ENCODE peak calls at places on chromosomes 3 and 15, in nine cellular contexts. K, G, S, P, L, N, A, M and I are unnamed samples.

GRCh38 chr3:104982130-104982529 is 384.6 kb upstream of the ALCAM start:
- DNase-seq in S (no peak), G (no peak), L (no peak), A (no peak), K (no peak), P (no peak), M (no peak), N (no peak), I (no peak)

GRCh38 chr3:163384383-163384782 is 1693.9 kb downstream of the SI start:
- DNase-seq in S (no peak), K (no peak), N (no peak), L (no peak), M (no peak), P (no peak), A (no peak), G (no peak), I (no peak)

GRCh38 chr3:78041486-78041885 is 1001.6 kb downstream of the ROBO2 start:
- DNase-seq in L (no peak), P (no peak), A (peak; percentile 40), N (peak; percentile 46), M (no peak), S (no peak), K (no peak), G (peak; percentile 3), I (no peak)

GRCh38 chr15:35014265-35014664 is 26.2 kb upstream of the ZNF770 start:
- DNase-seq in G (no peak), N (no peak), A (no peak), L (no peak), M (no peak), K (no peak), P (no peak), S (no peak), I (no peak)

GRCh38 chr3:126100688-126101301 is 16.9 kb upstream of the SLC41A3 start:
- DNase-seq in A (no peak), L (no peak), G (peak; percentile 49), M (no peak), S (peak; percentile 62), N (peak; percentile 99), K (peak; percentile 21), P (no peak), I (no peak)

GRCh38 chr3:90015688-90016356 is 908.4 kb downstream of the EPHA3 start:
- DNase-seq in L (no peak), P (no peak), M (no peak), G (peak; percentile 14), S (no peak), A (peak; percentile 84), K (no peak), N (no peak), I (no peak)

GRCh38 chr3:183275418-183275817 is 22.4 kb downstream of the B3GNT5 start:
- DNase-seq in P (no peak), K (no peak), S (no peak), G (no peak), N (peak; percentile 42), L (no peak), M (no peak), A (peak; percentile 77), I (peak; percentile 28)

GRCh38 chr3:8490079-8490552 is 11.5 kb upstream of the LMCD1 start:
- DNase-seq in G (peak; percentile 86), A (peak; percentile 61), P (no peak), S (no peak), L (no peak), N (peak; percentile 88), K (peak; percentile 37), M (no peak), I (no peak)

GRCh38 chr15:34855397-34855796 is 60.0 kb upstream of the ACTC1 start:
- DNase-seq in L (no peak), M (no peak), A (peak; percentile 62), K (no peak), G (peak; percentile 18), S (no peak), P (no peak), N (peak; percentile 88), I (no peak)

GRCh38 chr3:195261925-195262324 is 9.0 kb downstream of the XXYLT1 start:
- DNase-seq in M (no peak), K (no peak), P (no peak), L (no peak), S (no peak), N (no peak), G (no peak), A (no peak), I (no peak)

GRCh38 chr3:155525324-155525833 is 219.5 kb downstream of the PLCH1 start:
- DNase-seq in P (no peak), N (no peak), A (no peak), S (no peak), K (no peak), L (no peak), M (no peak), G (no peak), I (no peak)

GRCh38 chr3:88528494-88528893 is 378.7 kb downstream of the C3orf38 start:
- DNase-seq in K (no peak), G (no peak), N (no peak), L (no peak), M (no peak), A (no peak), P (no peak), S (no peak), I (no peak)

GRCh38 chr3:106963446-106963845 is 413.8 kb upstream of the CCDC54 start:
- DNase-seq in K (no peak), P (no peak), M (no peak), L (no peak), N (peak; percentile 76), A (peak; percentile 2), G (peak; percentile 54), S (no peak), I (no peak)

GRCh38 chr15:33098082-33099058 is 96.1 kb downstream of the FMN1 start:
- DNase-seq in M (no peak), S (no peak), L (no peak), G (no peak), P (no peak), A (peak; percentile 3), K (no peak), N (peak; percentile 91), I (no peak)

GRCh38 chr3:122679467-122680291 is 960 bp upstream of the PARP14 start:
- DNase-seq in A (peak; percentile 55), K (no peak), G (no peak), M (no peak), S (no peak), P (peak; percentile 13), N (peak; percentile 82), L (no peak), I (peak; percentile 21)

GRCh38 chr15:64938192-64938591 is 26.5 kb downstream of the ANKDD1A start:
- DNase-seq in M (no peak), N (peak; percentile 14), L (no peak), A (peak; percentile 66), S (no peak), P (no peak), K (no peak), G (no peak), I (peak; percentile 22)

GRCh38 chr3:139353920-139354556 is 10.2 kb downstream of the MRPS22 start:
- DNase-seq in N (peak; percentile 79), A (peak; percentile 64), L (no peak), P (no peak), M (no peak), S (no peak), G (no peak), K (peak; percentile 56), I (peak; percentile 40)

GRCh38 chr15:82850242-82850591 is 40.8 kb downstream of the WHAMM start:
- DNase-seq in K (peak; percentile 40), P (no peak), N (peak; percentile 63), S (peak; percentile 78), G (no peak), A (no peak), L (no peak), M (no peak), I (no peak)

GRCh38 chr3:193829781-193830180 is 236.8 kb downstream of the OPA1 start:
- DNase-seq in P (no peak), S (no peak), L (no peak), G (no peak), M (no peak), A (peak; percentile 83), N (peak; percentile 96), K (no peak), I (no peak)

GRCh38 chr3:136838641-136839555 is 20.0 kb downstream of the SLC35G2 start:
- DNase-seq in K (no peak), N (peak; percentile 82), M (no peak), G (no peak), L (no peak), A (peak; percentile 50), S (no peak), P (no peak), I (no peak)

GRCh38 chr3:111853071-111853470 is 6.0 kb upstream of the PHLDB2 start:
- DNase-seq in M (no peak), A (no peak), P (no peak), G (no peak), N (peak; percentile 55), S (no peak), K (no peak), L (no peak), I (no peak)

GRCh38 chr3:180855364-180855763 is 57.1 kb upstream of the FXR1 start:
- DNase-seq in S (no peak), A (peak; percentile 32), N (peak; percentile 12), L (no peak), M (no peak), P (no peak), G (no peak), K (no peak), I (peak; percentile 20)

GRCh38 chr3:140152851-140153640 is 218.1 kb downstream of the CLSTN2 start:
- DNase-seq in S (no peak), P (no peak), M (no peak), A (no peak), L (no peak), K (no peak), N (peak; percentile 60), G (no peak), I (no peak)

GRCh38 chr3:9930804-9931418 is 2.7 kb upstream of the CRELD1 start:
- DNase-seq in L (peak; percentile 64), P (no peak), N (no peak), M (no peak), S (no peak), G (no peak), A (no peak), K (no peak), I (peak; percentile 39)

GRCh38 chr3:55006277-55006676 is 78.4 kb upstream of the LRTM1 start:
- DNase-seq in L (no peak), S (no peak), G (no peak), K (no peak), M (no peak), N (peak; percentile 64), P (no peak), A (no peak), I (no peak)

GRCh38 chr3:129514110-129514509 is 14.3 kb upstream of the RHO start:
- DNase-seq in P (no peak), G (no peak), L (no peak), K (no peak), A (no peak), S (no peak), N (no peak), M (no peak), I (no peak)

GRCh38 chr3:118262800-118263402 is 771.7 kb downstream of the IGSF11 start:
- DNase-seq in G (no peak), A (peak; percentile 71), P (no peak), L (no peak), N (peak; percentile 40), S (no peak), K (no peak), M (no peak), I (no peak)

GRCh38 chr3:147712357-147712756 is 303.2 kb downstream of the ZIC1 start:
- DNase-seq in G (no peak), N (peak; percentile 4), M (no peak), L (no peak), A (no peak), S (no peak), P (no peak), K (peak; percentile 12), I (no peak)

GRCh38 chr15:67126551-67127333 is 61.3 kb downstream of the SMAD3 start:
- DNase-seq in A (no peak), L (no peak), S (no peak), K (no peak), M (no peak), G (no peak), P (no peak), N (peak; percentile 82), I (no peak)

GRCh38 chr3:46845397-46845859 is 17.8 kb downstream of the MYL3 start:
- DNase-seq in N (peak; percentile 59), P (no peak), S (peak; percentile 79), L (peak; percentile 72), M (no peak), K (peak; percentile 66), A (peak; percentile 28), G (peak; percentile 44), I (no peak)

GRCh38 chr3:73409405-73409804 is 215.3 kb downstream of the PDZRN3 start:
- DNase-seq in A (peak; percentile 15), P (no peak), G (peak; percentile 87), K (no peak), S (no peak), N (peak; percentile 32), M (no peak), L (no peak), I (no peak)